ENCODE peak calls at places on chromosomes 6 and 20, in five cellular contexts. B is IMR-90, A is A549, J is breast epithelium, P is esophagus squamous epithelium. T is an unnamed sample.

GRCh38 chr6:15948930-15949900 is 179.7 kb upstream of the MYLIP start:
- DNase-seq in B (no peak), A (peak), J (no peak), P (no peak), T (no peak)

GRCh38 chr6:3451498-3451897 is 5.4 kb downstream of the SLC22A23 start:
- DNase-seq in B (no peak), A (no peak), J (no peak), P (no peak), T (no peak)

GRCh38 chr6:44779130-44779826 is 391.8 kb downstream of the CDC5L start:
- DNase-seq in B (no peak), A (no peak), J (no peak), P (no peak), T (no peak)

GRCh38 chr6:33886673-33887144 is 82.9 kb upstream of the MLN start:
- DNase-seq in B (peak), A (no peak), J (no peak), P (no peak), T (peak)

GRCh38 chr20:54680872-54681297 is 205.5 kb downstream of the DOK5 start:
- DNase-seq in B (peak), A (peak), J (no peak), P (no peak), T (peak)

GRCh38 chr6:168035098-168035660 is 37.7 kb downstream of the KIF25 start:
- DNase-seq in B (peak), A (peak), J (no peak), P (no peak), T (peak)

GRCh38 chr6:135812085-135812526 is 39.4 kb upstream of the PDE7B start:
- DNase-seq in B (peak), A (peak), J (no peak), P (no peak), T (no peak)

GRCh38 chr6:10792101-10792500 is 44.5 kb downstream of the TMEM14B start:
- DNase-seq in B (no peak), A (no peak), J (no peak), P (no peak), T (no peak)

GRCh38 chr6:31143148-31143547 is 4.3 kb upstream of the PSORS1C2 start:
- DNase-seq in B (peak), A (no peak), J (no peak), P (no peak), T (peak)

GRCh38 chr6:100846276-100846675 is 34.9 kb downstream of the ASCC3 start:
- DNase-seq in B (no peak), A (no peak), J (no peak), P (no peak), T (no peak)

GRCh38 chr6:72035966-72036365 is 149.6 kb downstream of the RIMS1 start:
- DNase-seq in B (no peak), A (no peak), J (no peak), P (no peak), T (no peak)

GRCh38 chr6:56897789-56898509 is 57.0 kb upstream of the BEND6 start:
- DNase-seq in B (no peak), A (no peak), J (no peak), P (no peak), T (no peak)
- TF ChIP-seq POLR2A in B (no peak), A (no peak), J (no peak), P (no peak), T (no peak)

DNA sequence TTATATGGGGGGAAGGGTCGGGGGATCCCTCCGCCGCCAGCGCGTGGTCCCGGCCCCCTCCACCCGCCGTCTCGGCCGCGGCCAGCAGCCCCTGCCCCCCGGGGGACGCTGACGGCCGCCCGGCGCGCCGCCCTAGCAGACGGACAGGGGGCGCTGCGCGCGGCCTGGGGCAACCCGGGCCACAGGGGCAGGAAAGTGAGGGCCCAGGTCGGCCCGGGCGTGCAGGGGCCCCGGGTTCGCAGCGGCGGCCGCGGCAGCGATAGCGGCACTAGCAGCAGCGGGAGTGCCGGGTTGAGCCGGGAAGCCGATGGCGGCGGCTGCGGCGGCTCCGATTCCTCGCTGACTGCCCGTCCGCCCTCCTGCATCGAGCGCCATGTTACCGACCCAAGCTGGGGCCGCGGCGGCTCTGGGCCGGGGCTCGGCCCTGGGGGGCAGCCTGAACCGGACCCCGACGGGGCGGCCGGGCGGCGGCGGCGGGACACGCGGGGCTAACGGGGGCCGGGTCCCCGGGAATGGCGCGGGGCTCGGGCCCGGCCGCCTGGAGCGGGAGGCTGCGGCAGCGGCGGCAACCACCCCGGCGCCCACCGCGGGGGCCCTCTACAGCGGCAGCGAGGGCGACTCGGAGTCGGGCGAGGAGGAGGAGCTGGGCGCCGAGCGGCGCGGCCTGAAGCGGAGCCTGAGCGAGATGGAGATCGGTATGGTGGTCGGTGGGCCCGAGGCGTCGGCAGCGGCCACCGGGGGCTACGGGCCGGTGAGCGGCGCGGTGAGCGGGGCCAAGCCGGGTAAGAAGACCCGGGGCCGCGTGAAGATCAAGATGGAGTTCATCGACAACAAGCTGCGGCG is 436 bp downstream of the SRF start:
- DNase-seq in B (no peak), A (no peak), J (no peak), P (no peak), T (peak)
- TF ChIP-seq POLR2A in B (peak), A (peak), J (no peak), P (no peak), T (peak)

GRCh38 chr20:38165089-38165965 is at the start of gene TGM2:
- DNase-seq in B (peak), A (peak), J (no peak), P (peak), T (peak)
- TF ChIP-seq POLR2A in B (no peak), A (peak), J (no peak), P (no peak), T (peak)

GRCh38 chr6:139375239-139376053 is 998 bp upstream of the CITED2 start:
- DNase-seq in B (peak), A (peak), J (peak), P (peak), T (peak)
- TF ChIP-seq POLR2A in B (peak), A (no peak), J (peak), P (no peak), T (peak)

DNA sequence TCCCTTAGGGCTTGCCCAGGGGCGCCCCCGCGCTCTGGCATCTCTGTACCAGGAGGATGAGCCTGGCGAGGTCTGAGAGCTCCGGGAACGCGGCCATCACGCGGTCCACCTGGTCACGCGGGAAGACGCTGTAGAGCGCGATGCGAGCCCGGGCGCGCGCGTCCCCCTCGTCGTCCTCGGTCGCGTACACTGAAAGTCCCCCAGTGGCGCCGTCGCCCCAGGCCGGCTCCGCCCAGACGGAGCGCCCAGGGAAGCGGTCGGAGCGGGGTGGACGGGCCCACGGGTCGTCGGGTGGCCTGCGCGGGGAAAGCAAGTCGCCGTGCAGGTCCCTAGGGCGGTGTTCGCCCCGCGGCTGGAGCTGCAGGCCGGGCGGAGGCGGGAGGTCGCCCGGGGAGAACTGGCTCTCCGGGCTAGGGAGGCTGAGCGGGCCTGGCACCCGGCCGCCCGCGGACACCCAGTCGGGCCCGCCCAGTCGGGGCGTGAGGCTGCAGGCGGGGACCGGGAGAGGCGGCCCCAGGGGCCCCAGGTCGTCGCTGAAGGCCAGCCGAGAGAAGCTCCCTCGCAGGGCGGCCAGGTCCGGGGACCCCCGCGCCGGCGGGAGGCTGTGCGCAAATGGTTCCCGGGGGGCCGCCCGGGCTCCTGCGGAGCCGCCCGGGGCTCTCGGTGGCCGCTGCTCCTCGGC is 34.0 kb downstream of the ZC3H12D start:
- DNase-seq in B (no peak), A (no peak), J (no peak), P (no peak), T (no peak)
- TF ChIP-seq POLR2A in B (no peak), A (no peak), J (no peak), P (no peak), T (no peak)